ENCODE peak calls at places on chromosomes 3 and 15, in six cellular contexts. C, Q, W, S, B and R are unnamed samples. For H3K9me3, the result is how much of the 10 kb centered on the place peaks cover.

GRCh38 chr3:4834403-4834866 is 144.8 kb upstream of the BHLHE40 start:
- DNase-seq in C (no peak), Q (no peak), W (peak), S (peak), B (no peak), R (no peak)

GRCh38 chr15:93121994-93122910 is 33.2 kb upstream of the RGMA start:
- DNase-seq in C (no peak), Q (no peak), W (no peak), S (no peak), B (no peak), R (no peak)

GRCh38 chr3:16338999-16339398 is 74.0 kb downstream of the OXNAD1 start:
- DNase-seq in C (no peak), Q (no peak), W (peak), S (peak), B (no peak), R (peak)

GRCh38 chr15:77482570-77482969 is 61.9 kb downstream of the HMG20A start:
- DNase-seq in C (no peak), Q (no peak), W (peak), S (peak), B (no peak), R (peak)

GRCh38 chr3:28853830-28854229 is 427.0 kb upstream of the RBMS3 start:
- DNase-seq in C (no peak), Q (no peak), W (peak), S (peak), B (no peak), R (no peak)

GRCh38 chr15:48427479-48427878 is 96.2 kb downstream of the DUT start:
- DNase-seq in C (no peak), Q (no peak), W (no peak), S (no peak), B (no peak), R (no peak)

GRCh38 chr3:46298871-46299607 is 54.9 kb upstream of the CCR2 start:
- DNase-seq in C (no peak), Q (no peak), W (no peak), S (no peak), B (no peak), R (no peak)

GRCh38 chr3:183315739-183316138 is 62.7 kb downstream of the B3GNT5 start:
- DNase-seq in C (no peak), Q (no peak), W (no peak), S (no peak), B (no peak), R (peak)

GRCh38 chr15:70242962-70243685 is 145.4 kb upstream of the TLE3 start:
- DNase-seq in C (no peak), Q (no peak), W (no peak), S (no peak), B (no peak), R (peak)

GRCh38 chr15:85482896-85483295 is 102.5 kb downstream of the AKAP13 start:
- DNase-seq in C (no peak), Q (no peak), W (peak), S (peak), B (no peak), R (no peak)

GRCh38 chr15:42919794-42920280 is 741 bp downstream of the TTBK2 start:
- DNase-seq in C (no peak), Q (peak), W (peak), S (peak), B (no peak), R (peak)

GRCh38 chr3:12294885-12295580 is 6.2 kb downstream of the PPARG start:
- DNase-seq in C (no peak), Q (no peak), W (peak), S (peak), B (no peak), R (peak)

GRCh38 chr3:42408156-42408555 is 2.3 kb downstream of the LYZL4 start:
- DNase-seq in C (no peak), Q (no peak), W (no peak), S (no peak), B (no peak), R (no peak)

GRCh38 chr3:127787966-127788365 is 34.3 kb downstream of the MGLL start:
- DNase-seq in C (no peak), Q (no peak), W (no peak), S (no peak), B (no peak), R (no peak)

GRCh38 chr15:56215769-56216168 is 27.9 kb downstream of the RFX7 start:
- DNase-seq in C (no peak), Q (no peak), W (peak), S (peak), B (no peak), R (no peak)

GRCh38 chr3:41450416-41451231 is 251.3 kb downstream of the CTNNB1 start:
- DNase-seq in C (no peak), Q (no peak), W (no peak), S (no peak), B (no peak), R (no peak)

GRCh38 chr3:148500791-148501360 is 196.8 kb upstream of the AGTR1 start:
- DNase-seq in C (no peak), Q (no peak), W (no peak), S (no peak), B (no peak), R (no peak)

GRCh38 chr3:14630404-14631100 is 21.0 kb upstream of the CCDC174 start:
- DNase-seq in C (no peak), Q (no peak), W (no peak), S (no peak), B (no peak), R (no peak)

GRCh38 chr3:143306419-143306818 is 186.8 kb downstream of the CHST2 start:
- DNase-seq in C (no peak), Q (no peak), W (no peak), S (no peak), B (no peak), R (no peak)

GRCh38 chr3:105800320-105800719 is 68.5 kb downstream of the CBLB start:
- DNase-seq in C (no peak), Q (no peak), W (no peak), S (no peak), B (no peak), R (no peak)

GRCh38 chr3:72997421-72997961 is 880 bp downstream of the PPP4R2 start:
- DNase-seq in C (peak), Q (no peak), W (peak), S (peak), B (no peak), R (peak)

GRCh38 chr15:62841269-62841628 is 201.3 kb upstream of the TPM1 start:
- DNase-seq in C (no peak), Q (no peak), W (peak), S (peak), B (no peak), R (peak)

GRCh38 chr3:188573286-188573928 is 419.4 kb downstream of the LPP start:
- DNase-seq in C (no peak), Q (peak), W (no peak), S (no peak), B (no peak), R (no peak)

GRCh38 chr15:29139540-29140459 is 129.8 kb downstream of the NSMCE3 start:
- DNase-seq in C (peak), Q (peak), W (peak), S (peak), B (peak), R (no peak)

GRCh38 chr15:91970142-91970541 is 116.6 kb downstream of the SLCO3A1 start:
- DNase-seq in C (no peak), Q (no peak), W (no peak), S (peak), B (no peak), R (no peak)

GRCh38 chr15:80429964-80430363 is 25.8 kb downstream of the ARNT2 start:
- DNase-seq in C (no peak), Q (no peak), W (no peak), S (no peak), B (no peak), R (no peak)

GRCh38 chr15:79015416-79015815 is 70.6 kb upstream of the CTSH start:
- DNase-seq in C (no peak), Q (no peak), W (no peak), S (no peak), B (no peak), R (no peak)
- H3K9me3 ChIP-seq in C (under half), Q (under half), W (under half), S (under half), B (under half), R (under half)

DNA sequence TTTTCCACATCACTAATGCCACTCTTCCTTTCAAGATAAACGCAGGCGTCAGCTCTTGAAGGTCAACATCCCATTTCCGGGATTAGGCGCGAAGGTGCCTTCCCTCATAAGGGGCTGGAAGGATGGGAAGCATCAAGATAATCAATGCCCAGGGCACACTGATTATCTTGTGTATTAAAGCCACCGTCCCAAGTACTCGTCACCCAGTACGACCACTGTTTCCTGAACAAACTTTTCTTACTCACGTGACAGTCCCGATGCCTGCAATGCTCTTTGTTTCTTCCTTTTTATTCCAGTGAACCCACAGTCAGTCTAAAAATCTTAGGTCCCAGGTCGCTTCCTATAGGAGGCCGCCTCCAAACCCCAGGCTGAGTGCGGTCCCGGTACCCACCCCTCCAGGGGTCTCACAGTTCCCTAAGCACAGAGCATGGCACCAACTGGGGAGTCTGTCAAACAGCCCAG is 679 bp downstream of the ANAPC13 start:
- DNase-seq in C (peak), Q (no peak), W (peak), S (no peak), B (no peak), R (no peak)
- H2AK5ac ChIP-seq in C (no peak), Q (no peak), W (peak), S (peak), B (no peak), R (no peak)

GRCh38 chr15:66622677-66623076 is 56.9 kb upstream of the LCTL start:
- DNase-seq in C (no peak), Q (no peak), W (no peak), S (no peak), B (no peak), R (no peak)
- H2BK5ac ChIP-seq in C (no peak), Q (no peak), W (no peak), S (no peak), B (no peak), R (peak)

DNA sequence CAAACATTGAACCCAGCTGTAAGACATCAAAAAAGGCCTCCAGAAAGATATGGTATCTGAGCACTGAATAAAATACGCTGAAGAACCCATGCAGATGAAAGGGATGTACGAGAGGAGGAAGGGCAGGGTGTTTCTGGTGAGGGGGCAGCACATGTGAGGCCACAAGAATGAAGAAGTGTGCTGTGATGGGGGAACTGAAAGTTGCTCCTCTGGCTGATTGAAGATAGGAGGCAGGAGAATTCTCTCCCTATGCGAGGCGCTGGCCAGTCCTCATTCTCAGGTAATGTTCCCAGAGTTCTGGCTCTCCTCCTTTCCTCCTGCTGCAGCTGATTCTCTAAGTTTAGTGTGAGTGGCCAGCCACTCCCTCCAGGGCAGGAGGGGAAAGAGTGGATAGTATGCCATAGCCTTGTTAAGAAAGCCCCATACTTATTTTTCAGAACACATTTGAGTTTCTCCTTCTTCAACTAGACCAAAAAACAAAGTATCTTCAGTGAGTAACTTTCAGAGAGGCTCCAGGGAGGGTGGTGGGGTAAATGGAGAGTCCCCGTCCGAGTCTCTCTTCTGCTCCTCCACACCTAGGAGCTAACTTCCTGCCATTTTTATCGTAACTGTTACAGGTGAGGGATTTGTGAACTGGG is 26.9 kb upstream of the MYO1E start:
- DNase-seq in C (no peak), Q (no peak), W (no peak), S (no peak), B (no peak), R (no peak)
- H3K9me3 ChIP-seq in C (under half), Q (under half), W (under half), S (under half), B (under half), R (under half)

DNA sequence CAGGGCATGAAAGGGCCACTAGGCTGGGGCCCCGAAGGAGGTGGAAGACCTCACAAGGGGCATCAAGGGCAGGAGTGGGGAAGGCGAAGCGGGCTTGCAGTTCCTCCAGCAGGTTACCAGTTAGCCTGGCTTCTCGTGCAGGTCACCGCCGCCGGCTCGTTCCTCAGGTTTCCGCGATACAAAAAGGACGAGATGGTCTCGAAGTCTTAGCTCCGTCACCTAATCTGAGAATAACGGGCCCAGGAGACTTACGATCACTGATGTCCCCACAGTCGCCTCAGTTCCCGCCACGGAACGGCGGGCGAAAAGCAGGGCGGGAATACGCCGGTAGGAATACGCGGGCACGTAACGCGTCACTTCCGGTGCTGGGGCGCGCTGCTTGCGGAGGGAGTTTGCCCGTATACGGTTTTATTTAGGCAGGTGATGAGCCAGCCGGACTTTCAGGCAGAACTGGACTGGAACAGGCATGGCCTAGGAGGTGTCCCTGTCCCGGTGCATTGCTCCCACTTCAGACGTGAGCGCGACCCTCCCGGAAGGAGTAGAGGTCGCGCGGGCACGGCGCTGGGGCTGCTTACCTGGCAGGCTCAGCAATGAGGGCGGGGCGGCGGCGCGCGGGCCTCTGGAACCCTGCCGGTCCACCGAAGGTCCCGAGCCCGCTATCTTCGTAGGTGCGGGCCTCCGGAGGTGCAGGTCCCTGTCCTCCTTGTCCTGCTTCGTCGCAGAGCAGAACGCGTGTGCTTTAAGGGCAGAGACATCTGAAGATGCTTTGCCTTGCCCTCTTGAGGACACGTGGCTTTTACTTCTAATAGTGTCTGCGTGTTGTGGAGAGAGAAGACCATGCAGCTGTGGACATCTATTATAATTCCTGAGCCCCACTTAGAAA is at the start of gene RFC4:
- DNase-seq in C (peak), Q (peak), W (peak), S (peak), B (peak), R (peak)
- H2AK5ac ChIP-seq in C (no peak), Q (no peak), W (peak), S (peak), B (peak), R (peak)

DNA sequence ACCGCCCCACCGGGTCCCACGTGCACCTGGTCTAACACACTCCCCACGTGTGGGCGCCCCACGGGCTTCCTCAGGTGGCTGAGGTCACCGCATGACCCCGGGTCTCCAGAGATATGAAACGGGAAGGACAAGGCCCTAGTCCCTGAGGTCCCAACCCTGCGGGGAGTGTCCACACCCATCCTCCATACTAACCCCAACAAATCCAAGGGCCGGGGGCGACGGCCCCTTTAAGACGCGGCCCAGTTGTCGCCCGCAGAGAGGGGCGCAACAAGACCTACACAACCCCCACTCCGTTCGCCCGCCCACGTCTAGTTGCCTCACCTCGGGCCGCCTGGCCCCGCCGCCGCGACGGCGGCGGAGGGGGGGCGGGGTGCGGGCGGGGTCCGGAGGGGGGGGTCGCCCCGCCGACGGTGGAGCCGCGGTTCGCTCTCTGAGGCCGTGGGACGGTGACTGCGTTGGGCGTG is 396 bp downstream of the INO80 start:
- DNase-seq in C (peak), Q (no peak), W (peak), S (peak), B (no peak), R (peak)
- H2BK5ac ChIP-seq in C (peak), Q (no peak), W (peak), S (peak), B (peak), R (peak)